ENCODE peak calls at places on chromosomes 5 and 9, in eight cellular contexts. G is RWPE1, D is nephron progenitor cell, F is ovary, N is PC-9, O is left ventricle myocardium inferior, B is thoracic aorta, S is lower leg skin. M is an unnamed sample.

GRCh38 chr5:132754947-132755346 is 7.7 kb downstream of the CCNI2 start:
- DNase-seq in G (no peak), F (no peak), O (no peak), D (no peak), N (no peak), B (no peak), S (no peak), M (peak)

GRCh38 chr9:129052592-129052991 is 16.2 kb downstream of the MIGA2 start:
- DNase-seq in G (peak), N (peak), O (peak), F (peak), B (no peak), D (no peak), S (peak), M (no peak)

GRCh38 chr9:114029311-114030170 is 48.6 kb downstream of the AMBP start:
- DNase-seq in F (no peak), N (no peak), D (no peak), S (peak), G (no peak), O (no peak), B (no peak), M (no peak)

GRCh38 chr9:133521122-133522072 is 3.4 kb downstream of the MYMK start:
- DNase-seq in F (no peak), G (no peak), S (no peak), O (no peak), D (no peak), B (no peak), N (no peak), M (no peak)

GRCh38 chr9:133669402-133669801 is 33.2 kb downstream of the DBH start:
- DNase-seq in G (no peak), F (no peak), N (no peak), O (no peak), D (no peak), B (no peak), S (no peak), M (no peak)

GRCh38 chr9:79489241-79490000 is 82.3 kb upstream of the TLE4 start:
- DNase-seq in B (no peak), S (no peak), G (peak), F (peak), D (no peak), N (no peak), O (no peak), M (no peak)

GRCh38 chr5:74643160-74643562 is 2.6 kb upstream of the ENC1 start:
- DNase-seq in O (no peak), B (no peak), F (no peak), S (no peak), N (peak), G (peak), D (no peak), M (no peak)

GRCh38 chr9:90722116-90722515 is 79.5 kb upstream of the DIRAS2 start:
- DNase-seq in S (no peak), O (no peak), N (no peak), D (peak), G (no peak), F (no peak), B (no peak), M (no peak)

GRCh38 chr9:69190866-69191672 is 17.0 kb downstream of the TJP2 start:
- DNase-seq in D (no peak), G (no peak), O (no peak), N (no peak), S (no peak), B (no peak), F (no peak), M (no peak)

GRCh38 chr5:58261605-58262004 is 198.3 kb downstream of the PLK2 start:
- DNase-seq in N (no peak), F (no peak), S (no peak), D (no peak), G (no peak), O (no peak), B (no peak), M (no peak)

GRCh38 chr5:153432583-153432982 is 57.9 kb upstream of the GRIA1 start:
- DNase-seq in O (no peak), D (no peak), B (no peak), G (no peak), N (no peak), F (no peak), S (no peak), M (no peak)

GRCh38 chr5:155987261-155987810 is 339.6 kb upstream of the SGCD start:
- DNase-seq in D (no peak), B (no peak), O (no peak), S (no peak), N (no peak), F (no peak), G (no peak), M (no peak)

GRCh38 chr9:125650271-125650737 is 56.7 kb downstream of the MAPKAP1 start:
- DNase-seq in G (peak), O (no peak), D (no peak), B (no peak), N (no peak), F (no peak), S (no peak), M (peak)

GRCh38 chr9:109134167-109134578 is 14.4 kb upstream of the TMEM245 start:
- DNase-seq in B (no peak), F (no peak), O (no peak), D (no peak), S (no peak), G (no peak), N (no peak), M (no peak)

GRCh38 chr9:121782514-121783110 is 131.2 kb downstream of the DAB2IP start:
- DNase-seq in N (no peak), B (no peak), G (no peak), F (peak), D (no peak), S (peak), O (no peak), M (no peak)

GRCh38 chr5:173175523-173175922 is 31.2 kb downstream of the BNIP1 start:
- DNase-seq in S (no peak), G (no peak), B (no peak), N (no peak), O (no peak), D (no peak), F (no peak), M (no peak)

GRCh38 chr9:129482521-129483466 is 138.1 kb downstream of the C9orf50 start:
- DNase-seq in S (peak), F (peak), B (peak), G (peak), O (peak), N (peak), D (peak), M (peak)

GRCh38 chr9:7567687-7568086 is 231.9 kb downstream of the DMAC1 start:
- DNase-seq in B (no peak), O (no peak), D (no peak), N (no peak), S (no peak), F (no peak), G (no peak), M (no peak)

GRCh38 chr9:93083592-93084470 is 12.2 kb upstream of the CARD19 start:
- DNase-seq in O (no peak), N (no peak), S (peak), B (no peak), F (peak), D (no peak), G (no peak), M (peak)

GRCh38 chr5:134139891-134140469 is 25.5 kb downstream of the TCF7 start:
- DNase-seq in D (no peak), N (no peak), F (no peak), B (no peak), G (no peak), S (peak), O (peak), M (no peak)

DNA sequence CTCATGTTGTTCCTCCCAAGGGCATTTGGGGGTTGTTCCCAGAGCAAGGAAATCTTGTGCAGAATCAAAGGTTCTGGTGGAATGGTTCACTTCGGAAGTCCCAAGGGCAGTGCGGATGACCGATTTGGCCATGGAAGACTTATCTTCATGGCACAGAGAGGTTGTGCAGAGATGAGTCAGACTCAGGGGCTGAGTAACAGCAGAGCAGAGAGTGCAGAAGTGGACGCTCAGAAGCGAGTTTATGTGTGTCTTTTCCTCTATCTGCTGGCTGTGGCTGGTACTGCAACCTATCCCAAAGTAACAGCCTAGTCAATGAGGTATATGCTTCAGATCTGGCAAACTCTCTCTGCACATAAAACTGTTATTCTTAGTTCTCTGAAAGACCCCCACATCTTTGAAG is 118.1 kb downstream of the DPYSL3 start:
- DNase-seq in B (peak), G (peak), F (no peak), N (no peak), D (peak), O (no peak), S (no peak), M (no peak)
- TF ChIP-seq CTCF in B (peak), G (peak), F (no peak), N (peak), D (peak), O (peak), S (no peak), M (no peak)

DNA sequence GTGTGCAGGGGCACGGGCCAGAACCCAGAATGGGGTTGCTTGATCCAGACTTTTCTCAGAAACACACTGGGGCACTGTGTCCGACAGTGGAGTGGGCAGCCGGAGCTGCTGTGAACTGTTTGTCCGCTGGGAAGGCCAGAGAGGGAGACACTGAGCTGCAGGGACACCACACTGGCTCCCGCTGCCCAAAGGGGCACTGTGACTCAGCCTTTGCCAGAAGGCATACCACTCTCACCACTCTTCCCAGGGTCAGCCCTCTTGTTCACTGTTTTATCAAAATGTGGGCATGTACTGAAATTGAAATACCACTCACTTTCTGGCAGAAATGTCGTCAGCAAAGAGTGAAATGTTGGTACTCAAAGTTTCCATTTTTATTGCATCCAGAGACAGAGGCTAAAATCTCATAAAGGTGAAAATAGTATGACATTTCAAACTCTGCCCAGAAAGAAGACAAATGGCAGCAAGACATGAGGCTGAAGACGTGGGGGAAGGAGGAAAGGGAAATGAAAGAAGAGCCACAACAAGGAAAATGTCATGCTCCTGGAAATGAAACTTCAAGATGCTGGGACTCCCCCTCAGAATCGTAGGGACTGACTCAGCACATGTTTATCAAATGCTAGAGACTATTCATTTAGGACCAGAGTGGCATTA is 4.5 kb upstream of the IL7R start:
- DNase-seq in O (no peak), B (no peak), G (no peak), F (no peak), N (no peak), S (no peak), D (no peak), M (peak)
- TF ChIP-seq CTCF in O (no peak), B (no peak), G (no peak), F (no peak), N (no peak), S (no peak), D (no peak), M (no peak)

DNA sequence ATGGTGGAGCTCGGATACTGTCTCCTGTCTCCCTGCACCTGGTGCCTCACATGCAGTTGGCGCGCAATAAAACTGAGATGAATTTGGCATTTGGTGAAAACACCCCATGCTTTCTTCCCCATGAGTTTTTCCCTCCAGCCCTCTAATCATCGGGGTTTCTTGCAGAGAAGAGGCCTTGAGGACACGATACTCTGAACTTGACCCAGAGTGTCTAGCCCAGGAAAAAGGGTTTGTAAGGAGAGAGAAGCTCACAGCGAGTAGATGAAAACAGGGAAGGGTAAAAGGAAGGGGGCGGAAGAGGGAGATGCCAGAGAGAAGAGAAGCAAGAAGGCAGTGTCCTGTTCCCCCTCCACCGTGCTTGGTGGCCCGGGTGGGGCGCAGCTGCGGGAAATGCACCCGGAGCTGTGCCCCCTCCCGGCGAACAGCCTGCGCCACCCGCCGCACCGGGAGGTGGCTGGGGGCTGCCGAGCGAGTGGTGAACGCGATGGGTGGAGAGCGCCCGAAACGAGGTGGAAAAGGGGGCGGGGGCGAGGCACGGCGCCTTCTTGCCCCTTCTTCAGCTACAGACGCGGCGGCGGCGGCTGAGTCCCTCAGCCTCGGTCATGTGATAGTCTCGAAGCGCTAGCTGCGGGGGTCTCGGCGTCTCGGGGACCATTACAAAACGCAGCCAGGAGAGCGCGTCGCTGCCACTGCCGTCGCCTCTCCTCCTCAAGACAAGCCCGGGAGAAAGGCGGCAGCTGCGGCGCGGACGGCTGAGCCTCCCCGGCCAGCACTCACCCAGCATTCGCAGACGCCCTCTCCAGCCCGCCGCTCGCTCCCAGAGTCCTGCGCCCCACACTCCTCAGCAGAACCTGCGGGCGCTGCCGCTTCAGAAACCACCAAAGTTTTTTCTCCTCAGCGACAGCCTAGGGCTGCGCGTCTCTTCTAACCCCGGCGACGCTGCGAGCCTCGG is 1.1 kb upstream of the FOXB2 start:
- DNase-seq in D (peak), S (no peak), F (no peak), G (no peak), B (no peak), N (no peak), O (no peak), M (no peak)
- TF ChIP-seq CTCF in D (no peak), S (no peak), F (no peak), G (no peak), B (no peak), N (no peak), O (no peak), M (no peak)

GRCh38 chr9:137297966-137298365 is 4.1 kb downstream of the NRARP start:
- DNase-seq in D (no peak), O (no peak), N (no peak), F (no peak), S (no peak), G (no peak), B (no peak), M (no peak)
- TF ChIP-seq CTCF in D (no peak), O (no peak), N (no peak), F (no peak), S (no peak), G (no peak), B (no peak), M (no peak)

DNA sequence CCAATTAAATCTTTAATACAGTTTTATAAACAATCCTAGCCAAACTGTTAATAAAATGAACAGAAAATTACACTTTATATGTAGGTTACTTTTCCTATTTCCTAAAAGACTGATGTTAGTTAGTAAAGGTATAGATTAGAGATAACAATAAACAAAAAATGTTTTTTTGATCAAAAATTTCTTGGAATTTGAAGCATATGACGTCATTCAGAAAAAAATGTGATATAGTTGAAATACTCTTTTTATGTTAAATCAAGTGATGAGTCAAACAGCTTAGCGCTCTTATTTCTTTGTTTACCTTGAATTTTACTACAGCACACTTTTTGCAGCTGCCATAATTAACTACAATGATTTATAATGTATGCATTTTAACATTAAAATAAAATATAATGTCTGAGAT is 195.8 kb downstream of the SLC12A2 start:
- DNase-seq in S (no peak), B (no peak), G (no peak), O (no peak), N (no peak), F (no peak), D (no peak), M (no peak)
- TF ChIP-seq CTCF in S (no peak), B (no peak), G (no peak), O (no peak), N (no peak), F (no peak), D (no peak), M (no peak)

GRCh38 chr5:146052780-146053179 is 52.6 kb downstream of the PLAC8L1 start:
- DNase-seq in G (peak), S (no peak), B (no peak), N (no peak), O (no peak), D (no peak), F (no peak), M (peak)
- TF ChIP-seq CTCF in G (no peak), S (no peak), B (no peak), N (peak), O (peak), D (peak), F (no peak), M (peak)

M was measured in activated CD8-positive, alpha-beta T cell treated with anti-CD3 and anti-CD28 coated beads for 36 hours.